ENCODE peak calls at places on chromosome 6, in ten cellular contexts. C is stimulated activated CD4-positive, alpha-beta T cell treated with anti-CD3 and anti-CD28 coated beads, Interleukin-12 subunit alpha, Interleukin-12 subunit beta, amount 100 ng/mL, for 4 hours; R is IMR-90; V is midbrain; U is NCI-H748 treated with DMSO at 0.1 percent for 48 hours; G is HFFc6; B is C1 segment of cervical spinal cord; N is GM20000; A is activated naive CD8-positive, alpha-beta T cell treated with anti-CD3 and anti-CD28 coated beads, Interleukin-2, amount 50 U/mL, for 24 hours; Z is CD8-positive, alpha-beta T cell. W is an unnamed sample.

GRCh38 chr6:124393536-124393935 is 568.7 kb upstream of the RNF217 start:
- DNase-seq in R (peak), N (no peak), G (no peak), Z (no peak), C (no peak), U (no peak), B (no peak), V (no peak), A (no peak), W (no peak)

GRCh38 chr6:26187981-26188635 is 100.9 kb downstream of the HFE start:
- DNase-seq in R (peak), U (peak), G (peak), V (no peak), B (no peak), Z (peak), A (peak), N (no peak), C (no peak), W (no peak)

GRCh38 chr6:149934249-149935156 is 7.3 kb upstream of the ULBP2 start:
- DNase-seq in Z (peak), C (peak), U (peak), G (peak), A (peak), V (peak), R (peak), B (no peak), N (peak), W (peak)

GRCh38 chr6:106903299-106903698 is 71.2 kb downstream of the CD24 start:
- DNase-seq in U (no peak), C (no peak), A (no peak), B (no peak), Z (no peak), R (no peak), V (no peak), N (no peak), G (no peak), W (no peak)

GRCh38 chr6:97176468-97176867 is 106.5 kb downstream of the MMS22L start:
- DNase-seq in U (no peak), V (no peak), N (no peak), Z (no peak), C (no peak), A (no peak), B (no peak), G (no peak), R (no peak), W (no peak)

GRCh38 chr6:167570460-167571400 is 245.8 kb downstream of the TTLL2 start:
- DNase-seq in Z (no peak), U (no peak), B (no peak), V (no peak), C (no peak), N (no peak), G (no peak), R (no peak), A (no peak), W (no peak)

GRCh38 chr6:118522422-118522821 is 25.7 kb upstream of the PLN start:
- DNase-seq in C (no peak), V (no peak), G (no peak), A (no peak), Z (no peak), N (no peak), U (no peak), R (no peak), B (no peak), W (no peak)

GRCh38 chr6:85416049-85416448 is 33.8 kb upstream of the NT5E start:
- DNase-seq in C (no peak), G (peak), B (no peak), V (no peak), R (peak), N (no peak), A (no peak), U (no peak), Z (no peak), W (no peak)

GRCh38 chr6:148405893-148406292 is 63.3 kb downstream of the SASH1 start:
- DNase-seq in N (no peak), G (no peak), V (no peak), C (no peak), U (no peak), R (no peak), B (no peak), A (no peak), Z (no peak), W (no peak)

GRCh38 chr6:113858067-113858604 is 991 bp downstream of the MARCKS start:
- DNase-seq in R (peak), B (peak), Z (no peak), G (peak), C (no peak), A (peak), N (peak), U (peak), V (peak), W (no peak)

GRCh38 chr6:42696526-42697267 is 25.7 kb downstream of the PRPH2 start:
- DNase-seq in N (no peak), G (peak), C (no peak), Z (no peak), R (peak), U (no peak), V (no peak), A (no peak), B (no peak), W (no peak)

W was measured in T-helper 9 cell.